ENCODE peak calls at places on chromosomes 2 and 18, in four cellular contexts. One of them, this sample, is unnamed.

GRCh38 chr2:217687771-217688170 is 315.0 kb downstream of the TNS1 start:
- DNase-seq in HEK293T: no peak
- DNase-seq in NCI-H1436 treated with DMSO at 0.1 percent for 48 hours: no peak
- DNase-seq in HT1080: no peak
- DNase-seq in this sample: no peak

GRCh38 chr18:37564796-37565137 is 831 bp downstream of the CELF4 start:
- DNase-seq in HEK293T: peak
- DNase-seq in NCI-H1436 treated with DMSO at 0.1 percent for 48 hours: no peak
- DNase-seq in HT1080: no peak
- DNase-seq in this sample: no peak

GRCh38 chr2:148020036-148020357 is 540 bp downstream of the ORC4 start:
- DNase-seq in HT1080: no peak
- DNase-seq in HEK293T: no peak
- DNase-seq in NCI-H1436 treated with DMSO at 0.1 percent for 48 hours: no peak
- DNase-seq in this sample: peak

GRCh38 chr2:26473796-26474195 is 4.1 kb downstream of the OTOF start:
- DNase-seq in NCI-H1436 treated with DMSO at 0.1 percent for 48 hours: no peak
- DNase-seq in HT1080: no peak
- DNase-seq in HEK293T: no peak
- DNase-seq in this sample: no peak

GRCh38 chr2:105052773-105053172 is 14.9 kb downstream of the MRPS9 start:
- DNase-seq in HT1080: no peak
- DNase-seq in HEK293T: no peak
- DNase-seq in NCI-H1436 treated with DMSO at 0.1 percent for 48 hours: no peak
- DNase-seq in this sample: no peak

GRCh38 chr18:44637210-44638051 is 43.3 kb upstream of the SETBP1 start:
- DNase-seq in HT1080: peak
- DNase-seq in HEK293T: no peak
- DNase-seq in NCI-H1436 treated with DMSO at 0.1 percent for 48 hours: no peak
- DNase-seq in this sample: no peak

GRCh38 chr2:230346465-230346864 is 19.5 kb downstream of the SP140L start:
- DNase-seq in HT1080: no peak
- DNase-seq in HEK293T: no peak
- DNase-seq in NCI-H1436 treated with DMSO at 0.1 percent for 48 hours: no peak
- DNase-seq in this sample: no peak

GRCh38 chr2:154049561-154049960 is 177.8 kb downstream of the GALNT13 start:
- DNase-seq in NCI-H1436 treated with DMSO at 0.1 percent for 48 hours: no peak
- DNase-seq in HT1080: no peak
- DNase-seq in HEK293T: no peak
- DNase-seq in this sample: no peak

GRCh38 chr2:238459081-238459629 is 32.4 kb downstream of the ASB1 start:
- DNase-seq in NCI-H1436 treated with DMSO at 0.1 percent for 48 hours: no peak
- DNase-seq in HT1080: no peak
- DNase-seq in HEK293T: no peak
- DNase-seq in this sample: no peak

GRCh38 chr2:231176061-231176460 is 22.4 kb upstream of the ARMC9 start:
- DNase-seq in HT1080: no peak
- DNase-seq in HEK293T: no peak
- DNase-seq in NCI-H1436 treated with DMSO at 0.1 percent for 48 hours: no peak
- DNase-seq in this sample: no peak

GRCh38 chr2:61469424-61470121 is 1.3 kb downstream of the USP34 start:
- DNase-seq in HEK293T: no peak
- DNase-seq in NCI-H1436 treated with DMSO at 0.1 percent for 48 hours: no peak
- DNase-seq in HT1080: peak
- DNase-seq in this sample: no peak

GRCh38 chr2:191165190-191165643 is 14.4 kb upstream of the STAT4 start:
- DNase-seq in HT1080: peak
- DNase-seq in HEK293T: peak
- DNase-seq in NCI-H1436 treated with DMSO at 0.1 percent for 48 hours: no peak
- DNase-seq in this sample: peak

GRCh38 chr2:239235311-239235710 is 165.5 kb downstream of the HDAC4 start:
- DNase-seq in NCI-H1436 treated with DMSO at 0.1 percent for 48 hours: no peak
- DNase-seq in HEK293T: no peak
- DNase-seq in HT1080: no peak
- DNase-seq in this sample: no peak

GRCh38 chr2:47688561-47688960 is 94.4 kb upstream of the MSH6 start:
- DNase-seq in NCI-H1436 treated with DMSO at 0.1 percent for 48 hours: no peak
- DNase-seq in HT1080: no peak
- DNase-seq in HEK293T: no peak
- DNase-seq in this sample: no peak

GRCh38 chr18:66226782-66227181 is 377.1 kb downstream of the CDH19 start:
- DNase-seq in HT1080: no peak
- DNase-seq in HEK293T: no peak
- DNase-seq in NCI-H1436 treated with DMSO at 0.1 percent for 48 hours: no peak
- DNase-seq in this sample: no peak

GRCh38 chr2:204695506-204695905 is 150.2 kb downstream of the PARD3B start:
- DNase-seq in HT1080: no peak
- DNase-seq in HEK293T: no peak
- DNase-seq in NCI-H1436 treated with DMSO at 0.1 percent for 48 hours: no peak
- DNase-seq in this sample: no peak

This sample was measured in AML-193.